ENCODE peak calls at places on chromosomes 16 and 17, in eight cellular contexts. D is NCI-H1092 treated with DMSO at 0.1 percent for 48 hours; T is effector CD4-positive, alpha-beta T cell; W is HFF-Myc; E is glutamatergic neuron; R is T follicular helper cell; L is activated gamma-delta T cell treated with Interleukin-2 at 50 U/mL for 16 hours; X is HEK293T. S is an unnamed sample.

GRCh38 chr16:24986512-24987303 is 28.5 kb downstream of the ARHGAP17 start:
- DNase-seq in D (peak), T (no peak), W (no peak), E (no peak), R (no peak), L (no peak), X (no peak), S (peak)

GRCh38 chr17:64772845-64773299 is 110.8 kb upstream of the SMURF2 start:
- DNase-seq in D (no peak), T (no peak), W (no peak), E (no peak), R (no peak), L (no peak), X (no peak), S (no peak)

GRCh38 chr17:40900819-40901356 is 15.8 kb upstream of the KRT20 start:
- DNase-seq in D (no peak), T (no peak), W (no peak), E (no peak), R (no peak), L (no peak), X (no peak), S (no peak)

GRCh38 chr16:52557236-52557635 is 10.3 kb upstream of the TOX3 start:
- DNase-seq in D (no peak), T (no peak), W (no peak), E (no peak), R (no peak), L (no peak), X (no peak), S (no peak)

GRCh38 chr17:68776451-68776850 is 175.3 kb upstream of the FAM20A start:
- DNase-seq in D (no peak), T (no peak), W (no peak), E (no peak), R (no peak), L (no peak), X (no peak), S (no peak)

GRCh38 chr16:64094170-64094960 is 1027.5 kb downstream of the CDH11 start:
- DNase-seq in D (no peak), T (no peak), W (no peak), E (no peak), R (no peak), L (no peak), X (no peak), S (peak)

GRCh38 chr16:58471209-58471975 is 28.6 kb upstream of the NDRG4 start:
- DNase-seq in D (no peak), T (no peak), W (no peak), E (no peak), R (no peak), L (no peak), X (no peak), S (no peak)

GRCh38 chr16:57178793-57179212 is 7.0 kb downstream of the PSME3IP1 start:
- DNase-seq in D (no peak), T (no peak), W (no peak), E (no peak), R (no peak), L (no peak), X (no peak), S (peak)

GRCh38 chr17:29345066-29345465 is 45.1 kb upstream of the TAOK1 start:
- DNase-seq in D (no peak), T (no peak), W (no peak), E (no peak), R (no peak), L (no peak), X (no peak), S (no peak)

GRCh38 chr17:27552467-27552779 is 78.6 kb upstream of the LGALS9 start:
- DNase-seq in D (no peak), T (no peak), W (no peak), E (no peak), R (no peak), L (no peak), X (no peak), S (peak)